ENCODE peak calls at places on chromosomes 4 and X, in six cellular contexts. One of them, this sample, is unnamed.

GRCh38 chr4:38468491-38468890 is 195.5 kb upstream of the KLF3 start:
- DNase-seq in mesendoderm: no peak
- DNase-seq in neuronal stem cell: no peak
- DNase-seq in H1: no peak
- DNase-seq in mesenchymal stem cell: no peak
- DNase-seq in trophoblast cell: no peak
- DNase-seq in this sample: no peak

GRCh38 chrX:17559728-17560379 is 177.4 kb upstream of the SCML1 start:
- DNase-seq in H1: no peak
- DNase-seq in mesendoderm: peak; percentile 66
- DNase-seq in neuronal stem cell: no peak
- DNase-seq in mesenchymal stem cell: peak; percentile 41
- DNase-seq in trophoblast cell: peak; percentile 42
- DNase-seq in this sample: peak; percentile 92

GRCh38 chr4:159366966-159367365 is 264.1 kb downstream of the RAPGEF2 start:
- DNase-seq in trophoblast cell: peak; percentile 50
- DNase-seq in mesenchymal stem cell: no peak
- DNase-seq in mesendoderm: peak; percentile 16
- DNase-seq in neuronal stem cell: no peak
- DNase-seq in H1: no peak
- DNase-seq in this sample: no peak

GRCh38 chrX:35665311-35665710 is 132.8 kb upstream of the MAGEB16 start:
- DNase-seq in H1: no peak
- DNase-seq in mesenchymal stem cell: peak; percentile 7
- DNase-seq in mesendoderm: no peak
- DNase-seq in trophoblast cell: no peak
- DNase-seq in neuronal stem cell: no peak
- DNase-seq in this sample: no peak

GRCh38 chr4:41569957-41570356 is 32.0 kb downstream of the LIMCH1 start:
- DNase-seq in H1: no peak
- DNase-seq in neuronal stem cell: no peak
- DNase-seq in trophoblast cell: no peak
- DNase-seq in mesenchymal stem cell: peak; percentile 12
- DNase-seq in mesendoderm: no peak
- DNase-seq in this sample: no peak

GRCh38 chr4:169059294-169060201 is 49.5 kb upstream of the CBR4 start:
- DNase-seq in H1: no peak
- DNase-seq in trophoblast cell: no peak
- DNase-seq in mesendoderm: no peak
- DNase-seq in neuronal stem cell: no peak
- DNase-seq in mesenchymal stem cell: peak; percentile 29
- DNase-seq in this sample: no peak

GRCh38 chr4:86484241-86484640 is 109.9 kb upstream of the PTPN13 start:
- DNase-seq in trophoblast cell: no peak
- DNase-seq in mesenchymal stem cell: no peak
- DNase-seq in H1: no peak
- DNase-seq in neuronal stem cell: no peak
- DNase-seq in mesendoderm: no peak
- DNase-seq in this sample: no peak

GRCh38 chr4:186536285-186536684 is 19.1 kb downstream of the MTNR1A start:
- DNase-seq in mesenchymal stem cell: no peak
- DNase-seq in mesendoderm: peak; percentile 53
- DNase-seq in H1: no peak
- DNase-seq in neuronal stem cell: no peak
- DNase-seq in trophoblast cell: no peak
- DNase-seq in this sample: no peak

GRCh38 chrX:69424161-69424560 is 80.0 kb upstream of the NALF2 start:
- DNase-seq in mesendoderm: peak; percentile 8
- DNase-seq in neuronal stem cell: no peak
- DNase-seq in trophoblast cell: peak; percentile 32
- DNase-seq in mesenchymal stem cell: peak; percentile 3
- DNase-seq in H1: no peak
- DNase-seq in this sample: peak; percentile 16

GRCh38 chr4:153649572-153649991 is 34.5 kb upstream of the TLR2 start:
- DNase-seq in trophoblast cell: peak; percentile 62
- DNase-seq in neuronal stem cell: no peak
- DNase-seq in mesendoderm: peak; percentile 64
- DNase-seq in H1: no peak
- DNase-seq in mesenchymal stem cell: peak; percentile 32
- DNase-seq in this sample: peak; percentile 42

GRCh38 chrX:29890004-29890403 is 325.4 kb upstream of the MAGEB2 start:
- DNase-seq in neuronal stem cell: no peak
- DNase-seq in mesenchymal stem cell: peak; percentile 12
- DNase-seq in H1: no peak
- DNase-seq in mesendoderm: no peak
- DNase-seq in trophoblast cell: no peak
- DNase-seq in this sample: peak; percentile 43

GRCh38 chr4:112348488-112349158 is 51.5 kb downstream of the ALPK1 start:
- DNase-seq in trophoblast cell: peak; percentile 58
- DNase-seq in mesenchymal stem cell: peak; percentile 57
- DNase-seq in H1: peak; percentile 63
- DNase-seq in neuronal stem cell: peak; percentile 51
- DNase-seq in mesendoderm: peak; percentile 92
- DNase-seq in this sample: peak; percentile 84

GRCh38 chrX:1493317-1493856 is 40.7 kb upstream of the ASMTL start:
- DNase-seq in trophoblast cell: no peak
- DNase-seq in mesenchymal stem cell: no peak
- DNase-seq in mesendoderm: no peak
- DNase-seq in H1: no peak
- DNase-seq in neuronal stem cell: no peak
- DNase-seq in this sample: no peak

GRCh38 chr4:151857368-151857767 is 96.6 kb upstream of the GATB start:
- DNase-seq in H1: no peak
- DNase-seq in mesendoderm: peak; percentile 33
- DNase-seq in mesenchymal stem cell: no peak
- DNase-seq in neuronal stem cell: no peak
- DNase-seq in trophoblast cell: no peak
- DNase-seq in this sample: no peak
- H3K4me3 ChIP-seq in H1: no peak overlapping the region
- H3K4me3 ChIP-seq in mesendoderm: no peak overlapping the region
- H3K4me3 ChIP-seq in mesenchymal stem cell: no peak overlapping the region
- H3K4me3 ChIP-seq in neuronal stem cell: no peak overlapping the region
- H3K4me3 ChIP-seq in trophoblast cell: no peak overlapping the region
- H3K4me3 ChIP-seq in this sample: peak overlapping the region; percentile 2

GRCh38 chrX:107714196-107714811 is 61.3 kb downstream of the TSC22D3 start:
- DNase-seq in mesenchymal stem cell: peak; percentile 49
- DNase-seq in mesendoderm: no peak
- DNase-seq in trophoblast cell: peak; percentile 16
- DNase-seq in H1: no peak
- DNase-seq in neuronal stem cell: no peak
- DNase-seq in this sample: no peak

GRCh38 chrX:107716816-107717700 is 58.5 kb downstream of the TSC22D3 start:
- DNase-seq in mesendoderm: peak; percentile 86
- DNase-seq in mesenchymal stem cell: peak; percentile 94
- DNase-seq in H1: peak; percentile 52
- DNase-seq in neuronal stem cell: peak; percentile 26
- DNase-seq in trophoblast cell: peak; percentile 79
- DNase-seq in this sample: peak; percentile 63

GRCh38 chrX:107716045-107716684 is 59.4 kb downstream of the TSC22D3 start:
- DNase-seq in mesendoderm: peak; percentile 85
- DNase-seq in neuronal stem cell: peak; percentile 26
- DNase-seq in mesenchymal stem cell: no peak
- DNase-seq in H1: no peak
- DNase-seq in trophoblast cell: no peak
- DNase-seq in this sample: peak; percentile 21

GRCh38 chrX:107713205-107714195 is 62.1 kb downstream of the TSC22D3 start:
- DNase-seq in H1: no peak
- DNase-seq in neuronal stem cell: no peak
- DNase-seq in mesenchymal stem cell: peak; percentile 21
- DNase-seq in trophoblast cell: peak; percentile 24
- DNase-seq in mesendoderm: no peak
- DNase-seq in this sample: no peak

GRCh38 chrX:107715331-107716044 is 60.1 kb downstream of the TSC22D3 start:
- DNase-seq in H1: no peak
- DNase-seq in mesenchymal stem cell: peak; percentile 12
- DNase-seq in trophoblast cell: no peak
- DNase-seq in mesendoderm: no peak
- DNase-seq in neuronal stem cell: no peak
- DNase-seq in this sample: peak; percentile 23
- H3K23ac ChIP-seq in H1: no peak overlapping the region
- H3K23ac ChIP-seq in mesenchymal stem cell: no peak overlapping the region
- H3K23ac ChIP-seq in trophoblast cell: no peak overlapping the region
- H3K23ac ChIP-seq in mesendoderm: no peak overlapping the region
- H3K23ac ChIP-seq in neuronal stem cell: no peak overlapping the region
- H3K23ac ChIP-seq in this sample: peak overlapping the region; percentile 58

DNA sequence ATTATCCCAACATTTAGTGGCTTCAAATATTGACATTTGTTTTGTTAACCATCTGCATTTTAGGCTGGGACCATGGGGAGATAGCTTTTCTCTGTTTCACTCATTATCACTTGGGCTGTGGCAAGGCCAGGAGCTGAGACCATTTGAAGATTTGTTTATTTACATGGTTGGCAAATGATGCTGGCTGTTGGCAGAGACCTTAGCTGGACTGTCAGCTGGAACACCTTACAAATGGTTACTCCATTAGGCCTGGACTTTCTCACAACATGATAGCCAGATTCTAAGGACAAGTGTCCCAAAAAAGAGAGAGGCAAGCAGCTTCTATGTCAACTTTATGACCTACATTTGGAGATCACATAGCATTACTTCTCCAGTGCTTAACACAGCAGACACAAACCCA is 130.4 kb downstream of the INPP4B start:
- DNase-seq in mesendoderm: no peak
- DNase-seq in mesenchymal stem cell: no peak
- DNase-seq in H1: no peak
- DNase-seq in trophoblast cell: no peak
- DNase-seq in neuronal stem cell: no peak
- DNase-seq in this sample: no peak
- H3K4me3 ChIP-seq in mesendoderm: no peak overlapping the region
- H3K4me3 ChIP-seq in mesenchymal stem cell: no peak overlapping the region
- H3K4me3 ChIP-seq in H1: no peak overlapping the region
- H3K4me3 ChIP-seq in trophoblast cell: no peak overlapping the region
- H3K4me3 ChIP-seq in neuronal stem cell: no peak overlapping the region
- H3K4me3 ChIP-seq in this sample: no peak overlapping the region

GRCh38 chr4:68744368-68744767 is 71.4 kb upstream of the UGT2B10 start:
- DNase-seq in trophoblast cell: no peak
- DNase-seq in neuronal stem cell: no peak
- DNase-seq in mesenchymal stem cell: no peak
- DNase-seq in H1: no peak
- DNase-seq in mesendoderm: no peak
- DNase-seq in this sample: no peak

GRCh38 chr4:68751138-68751537 is 64.7 kb upstream of the UGT2B10 start:
- DNase-seq in H1: no peak
- DNase-seq in mesenchymal stem cell: no peak
- DNase-seq in mesendoderm: no peak
- DNase-seq in neuronal stem cell: no peak
- DNase-seq in trophoblast cell: no peak
- DNase-seq in this sample: no peak

GRCh38 chr4:68750555-68750954 is 65.2 kb upstream of the UGT2B10 start:
- DNase-seq in neuronal stem cell: no peak
- DNase-seq in mesendoderm: no peak
- DNase-seq in trophoblast cell: no peak
- DNase-seq in H1: no peak
- DNase-seq in mesenchymal stem cell: no peak
- DNase-seq in this sample: no peak

GRCh38 chr4:68748181-68748981 is 67.4 kb upstream of the UGT2B10 start:
- DNase-seq in mesenchymal stem cell: no peak
- DNase-seq in H1: no peak
- DNase-seq in neuronal stem cell: no peak
- DNase-seq in mesendoderm: no peak
- DNase-seq in trophoblast cell: no peak
- DNase-seq in this sample: no peak
- H3K23ac ChIP-seq in mesenchymal stem cell: no peak overlapping the region
- H3K23ac ChIP-seq in H1: no peak overlapping the region
- H3K23ac ChIP-seq in neuronal stem cell: no peak overlapping the region
- H3K23ac ChIP-seq in mesendoderm: no peak overlapping the region
- H3K23ac ChIP-seq in trophoblast cell: no peak overlapping the region
- H3K23ac ChIP-seq in this sample: no peak overlapping the region

DNA sequence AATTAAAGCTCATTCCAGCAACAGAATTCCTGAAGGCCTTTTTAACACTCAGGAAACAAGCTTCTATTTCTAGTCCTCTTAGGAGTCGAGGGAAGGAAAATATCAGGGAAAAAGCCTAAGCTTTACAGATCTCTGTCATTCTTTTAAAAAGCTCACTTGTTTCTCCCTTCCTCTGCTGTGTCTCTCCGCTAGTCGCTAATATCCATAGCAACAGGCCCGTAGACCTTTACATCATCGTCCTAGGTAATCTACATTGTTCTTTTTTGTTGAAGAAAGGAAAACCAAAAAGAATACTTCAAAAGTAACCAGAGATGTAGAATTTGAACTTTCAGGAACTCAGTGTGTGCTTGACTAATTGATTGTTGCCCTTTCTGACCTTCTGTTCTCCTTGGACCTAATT is 45.9 kb upstream of the MTMR1 start:
- DNase-seq in neuronal stem cell: peak; percentile 3
- DNase-seq in H1: no peak
- DNase-seq in trophoblast cell: no peak
- DNase-seq in mesendoderm: no peak
- DNase-seq in mesenchymal stem cell: no peak
- DNase-seq in this sample: no peak
- H3K4me3 ChIP-seq in neuronal stem cell: no peak overlapping the region
- H3K4me3 ChIP-seq in H1: no peak overlapping the region
- H3K4me3 ChIP-seq in trophoblast cell: no peak overlapping the region
- H3K4me3 ChIP-seq in mesendoderm: no peak overlapping the region
- H3K4me3 ChIP-seq in mesenchymal stem cell: no peak overlapping the region
- H3K4me3 ChIP-seq in this sample: no peak overlapping the region

GRCh38 chr4:151099226-151099975 is at the start of gene RPS3A:
- DNase-seq in H1: peak; percentile 100
- DNase-seq in trophoblast cell: peak; percentile 99
- DNase-seq in neuronal stem cell: peak; percentile 95
- DNase-seq in mesenchymal stem cell: peak; percentile 97
- DNase-seq in mesendoderm: peak; percentile 99
- DNase-seq in this sample: peak; percentile 98
- H3K23ac ChIP-seq in H1: peak within 1 kb of the TSS; percentile 54
- H3K23ac ChIP-seq in trophoblast cell: peak within 1 kb of the TSS; percentile 95
- H3K23ac ChIP-seq in neuronal stem cell: peak within 1 kb of the TSS; percentile 70
- H3K23ac ChIP-seq in mesenchymal stem cell: no peak within 1 kb of the TSS
- H3K23ac ChIP-seq in mesendoderm: peak within 1 kb of the TSS; percentile 100
- H3K23ac ChIP-seq in this sample: peak within 1 kb of the TSS; percentile 93